ENCODE peak calls at places on chromosomes 13 and 19, in nine cellular contexts. J is tibial nerve, S is testis, E is HCT116, Q is heart left ventricle, R is A549, H is uterus, G is spleen, U is GM12891. Z is an unnamed sample.
A peak's percentile ranks its signal among the peaks of the same experiment; 100 is the strongest.

GRCh38 chr13:98298599-98298998 is 121.5 kb upstream of the RNF113B start:
- DNase-seq in J (no peak), S (no peak), E (no peak), Q (no peak), R (no peak), H (no peak), G (no peak), U (no peak), Z (no peak)

GRCh38 chr13:43544011-43544410 is 242.8 kb downstream of the ENOX1 start:
- DNase-seq in J (no peak), S (no peak), E (no peak), Q (no peak), R (no peak), H (peak; percentile 45), G (no peak), U (no peak), Z (no peak)

GRCh38 chr13:47256618-47257017 is 359.8 kb upstream of the HTR2A start:
- DNase-seq in J (no peak), S (no peak), E (no peak), Q (no peak), R (no peak), H (no peak), G (no peak), U (no peak), Z (no peak)

GRCh38 chr19:51136333-51136732 is 5.8 kb upstream of the SIGLEC7 start:
- DNase-seq in J (no peak), S (no peak), E (no peak), Q (no peak), R (no peak), H (no peak), G (no peak), U (no peak), Z (no peak)

GRCh38 chr19:3061214-3062161 is 807 bp downstream of the TLE5 start:
- DNase-seq in J (no peak), S (peak; percentile 63), E (no peak), Q (peak; percentile 78), R (no peak), H (peak; percentile 71), G (peak; percentile 95), U (peak; percentile 84), Z (peak; percentile 74)

GRCh38 chr19:51824603-51825002 is 29.6 kb downstream of the FPR3 start:
- DNase-seq in J (no peak), S (no peak), E (no peak), Q (peak; percentile 31), R (no peak), H (no peak), G (no peak), U (no peak), Z (no peak)

GRCh38 chr13:66689037-66689619 is 541.0 kb downstream of the PCDH9 start:
- DNase-seq in J (no peak), S (no peak), E (no peak), Q (no peak), R (no peak), H (no peak), G (no peak), U (no peak), Z (no peak)

GRCh38 chr19:32599736-32600157 is 18.8 kb downstream of the PDCD5 start:
- DNase-seq in J (no peak), S (peak; percentile 28), E (peak; percentile 55), Q (no peak), R (peak; percentile 77), H (no peak), G (no peak), U (no peak), Z (peak; percentile 80)

GRCh38 chr13:97843201-97843600 is 110.3 kb upstream of the IPO5 start:
- DNase-seq in J (no peak), S (no peak), E (no peak), Q (no peak), R (no peak), H (no peak), G (no peak), U (no peak), Z (no peak)

GRCh38 chr13:22893777-22894176 is 287.0 kb upstream of the SGCG start:
- DNase-seq in J (no peak), S (no peak), E (no peak), Q (no peak), R (no peak), H (no peak), G (no peak), U (no peak), Z (no peak)

GRCh38 chr13:98650376-98651107 is 73.6 kb upstream of the STK24 start:
- DNase-seq in J (no peak), S (no peak), E (no peak), Q (no peak), R (no peak), H (no peak), G (no peak), U (no peak), Z (no peak)

GRCh38 chr13:73608731-73609485 is 525.3 kb downstream of the KLF12 start:
- DNase-seq in J (no peak), S (no peak), E (no peak), Q (no peak), R (no peak), H (no peak), G (no peak), U (no peak), Z (no peak)

GRCh38 chr19:3665681-3666544 is 34.4 kb downstream of the PIP5K1C start:
- DNase-seq in J (peak; percentile 75), S (peak; percentile 66), E (no peak), Q (peak; percentile 65), R (peak; percentile 57), H (peak; percentile 67), G (peak; percentile 93), U (peak; percentile 94), Z (peak; percentile 47)

GRCh38 chr19:8635422-8635821 is 5.0 kb downstream of the NFILZ start:
- DNase-seq in J (no peak), S (no peak), E (no peak), Q (no peak), R (no peak), H (no peak), G (no peak), U (no peak), Z (no peak)

GRCh38 chr19:1275976-1276619 is 768 bp downstream of the FAM174C start:
- DNase-seq in J (no peak), S (no peak), E (no peak), Q (peak; percentile 69), R (no peak), H (no peak), G (no peak), U (no peak), Z (no peak)

GRCh38 chr19:1276620-1277007 is 1.3 kb downstream of the FAM174C start:
- DNase-seq in J (no peak), S (no peak), E (no peak), Q (no peak), R (no peak), H (no peak), G (peak; percentile 86), U (no peak), Z (no peak)

GRCh38 chr19:1274852-1275259 is 474 bp upstream of the FAM174C start:
- DNase-seq in J (no peak), S (no peak), E (no peak), Q (peak; percentile 51), R (no peak), H (no peak), G (no peak), U (no peak), Z (no peak)

GRCh38 chr19:1274081-1274851 is 1.1 kb upstream of the FAM174C start:
- DNase-seq in J (no peak), S (no peak), E (no peak), Q (peak; percentile 54), R (no peak), H (peak; percentile 50), G (peak; percentile 90), U (no peak), Z (no peak)

GRCh38 chr19:1275260-1275975 is at the start of gene FAM174C:
- DNase-seq in J (peak; percentile 90), S (peak; percentile 97), E (peak; percentile 93), Q (peak; percentile 97), R (peak; percentile 81), H (peak; percentile 94), G (peak; percentile 98), U (peak; percentile 97), Z (peak; percentile 98)
- TF ChIP-seq POLR2A in J (no peak), S (no peak), E (peak; percentile 83), Q (peak; percentile 80), R (peak; percentile 85), H (peak; percentile 78), G (no peak), U (peak; percentile 80), Z (peak; percentile 93)

GRCh38 chr19:11091343-11092153 is 2.3 kb downstream of the LDLR start:
- DNase-seq in J (no peak), S (peak; percentile 31), E (peak; percentile 83), Q (peak; percentile 51), R (peak; percentile 50), H (peak; percentile 90), G (no peak), U (no peak), Z (peak; percentile 64)
- TF ChIP-seq POLR2A in J (peak; percentile 23), S (no peak), E (no peak), Q (no peak), R (no peak), H (peak; percentile 45), G (no peak), U (no peak), Z (no peak)

GRCh38 chr19:42422576-42423461 is 4.4 kb downstream of the LIPE start:
- DNase-seq in J (no peak), S (peak; percentile 62), E (no peak), Q (no peak), R (no peak), H (no peak), G (peak; percentile 82), U (no peak), Z (peak; percentile 79)
- TF ChIP-seq POLR2A in J (no peak), S (no peak), E (no peak), Q (no peak), R (no peak), H (no peak), G (no peak), U (no peak), Z (no peak)

GRCh38 chr19:53272044-53272443 is 4.5 kb upstream of the VN1R4 start:
- DNase-seq in J (no peak), S (no peak), E (no peak), Q (no peak), R (no peak), H (no peak), G (no peak), U (no peak), Z (no peak)
- TF ChIP-seq POLR2A in J (no peak), S (no peak), E (no peak), Q (no peak), R (no peak), H (no peak), G (no peak), U (no peak), Z (no peak)

Z was measured in erythroblast.